ENCODE peak calls at places on chromosomes 5 and 9, in eight cellular contexts. V is CD4-positive, CD25-positive, alpha-beta regulatory T cell; D is hypothalamus; I is endothelial cell of umbilical vein; C is HFF-Myc; M is endodermal cell; O is GM10248; P is H9. Y is an unnamed sample.

GRCh38 chr5:10457682-10458574 is 16.2 kb downstream of the ROPN1L start:
- DNase-seq in V (no peak), D (no peak), I (no peak), C (no peak), M (peak; percentile 66), O (no peak), P (peak; percentile 48), Y (peak; percentile 47)

GRCh38 chr5:1099931-1100651 is 11.8 kb downstream of the SLC12A7 start:
- DNase-seq in V (no peak), D (no peak), I (no peak), C (no peak), M (peak; percentile 72), O (no peak), P (no peak), Y (no peak)

GRCh38 chr5:33891731-33892418 is at the start of gene ADAMTS12:
- DNase-seq in V (no peak), D (no peak), I (no peak), C (no peak), M (peak; percentile 84), O (peak; percentile 38), P (peak; percentile 75), Y (no peak)

GRCh38 chr5:80931423-80931822 is 28.7 kb upstream of the RASGRF2 start:
- DNase-seq in V (no peak), D (no peak), I (no peak), C (no peak), M (no peak), O (no peak), P (no peak), Y (no peak)

GRCh38 chr5:76029739-76030138 is 53.4 kb upstream of the SV2C start:
- DNase-seq in V (no peak), D (no peak), I (no peak), C (no peak), M (no peak), O (no peak), P (no peak), Y (no peak)

GRCh38 chr5:134647750-134648424 is 698 bp upstream of the SEC24A start:
- DNase-seq in V (peak; percentile 70), D (no peak), I (no peak), C (no peak), M (no peak), O (peak; percentile 61), P (no peak), Y (peak; percentile 67)

GRCh38 chr5:54719384-54720306 is 202.1 kb downstream of the SNX18 start:
- DNase-seq in V (no peak), D (no peak), I (peak; percentile 45), C (no peak), M (peak; percentile 97), O (no peak), P (peak; percentile 76), Y (no peak)

GRCh38 chr5:159377653-159378052 is 47.4 kb upstream of the IL12B start:
- DNase-seq in V (no peak), D (no peak), I (no peak), C (no peak), M (no peak), O (no peak), P (no peak), Y (no peak)

GRCh38 chr9:131984564-131984963 is 95.1 kb downstream of the MED27 start:
- DNase-seq in V (no peak), D (no peak), I (peak; percentile 46), C (no peak), M (no peak), O (no peak), P (no peak), Y (no peak)

GRCh38 chr9:82940386-82940785 is 122.6 kb downstream of the RASEF start:
- DNase-seq in V (no peak), D (no peak), I (no peak), C (no peak), M (no peak), O (no peak), P (no peak), Y (no peak)

GRCh38 chr5:74201334-74202081 is 439.0 kb downstream of the ENC1 start:
- DNase-seq in V (no peak), D (peak; percentile 3), I (peak; percentile 85), C (peak; percentile 56), M (no peak), O (peak; percentile 39), P (no peak), Y (peak; percentile 94)

GRCh38 chr5:137501846-137502406 is 2.8 kb upstream of the SPOCK1 start:
- DNase-seq in V (no peak), D (no peak), I (no peak), C (no peak), M (no peak), O (no peak), P (no peak), Y (no peak)

GRCh38 chr9:13555989-13556500 is 276.6 kb upstream of the MPDZ start:
- DNase-seq in V (no peak), D (no peak), I (peak; percentile 20), C (no peak), M (no peak), O (no peak), P (no peak), Y (no peak)